ENCODE peak calls at places on chromosomes 12 and 14, in nine cellular contexts. Z, M, W, K, A, V, Y, B and P are unnamed samples.

GRCh38 chr14:21882226-21882625 is 208.6 kb upstream of the OR4E1 start:
- DNase-seq in M (no peak), A (no peak), W (no peak), B (no peak), V (no peak), K (no peak), Y (no peak), Z (no peak), P (no peak)

GRCh38 chr14:37453985-37454384 is 141.1 kb downstream of the FOXA1 start:
- DNase-seq in B (no peak), K (no peak), Y (no peak), Z (no peak), M (no peak), A (no peak), V (no peak), W (no peak), P (no peak)

GRCh38 chr14:34113051-34113511 is 162.2 kb upstream of the EGLN3 start:
- DNase-seq in M (no peak), A (no peak), B (peak), K (peak), Z (no peak), W (no peak), V (no peak), Y (no peak), P (no peak)

GRCh38 chr12:102848832-102849231 is 68.2 kb downstream of the PAH start:
- DNase-seq in Z (no peak), B (no peak), V (no peak), Y (peak), A (no peak), W (no peak), M (no peak), K (no peak), P (no peak)

GRCh38 chr12:106219043-106219442 is 28.8 kb downstream of the CKAP4 start:
- DNase-seq in B (no peak), A (no peak), V (no peak), W (no peak), Y (no peak), K (no peak), Z (no peak), M (no peak), P (no peak)

GRCh38 chr14:60643443-60644402 is 5.6 kb downstream of the SIX1 start:
- DNase-seq in B (no peak), Z (no peak), K (peak), Y (no peak), M (no peak), A (no peak), W (no peak), V (no peak), P (no peak)

GRCh38 chr12:79420146-79420618 is 270.6 kb downstream of the PAWR start:
- DNase-seq in W (no peak), B (peak), V (no peak), Y (no peak), Z (peak), A (no peak), M (no peak), K (peak), P (no peak)

GRCh38 chr12:47886471-47887240 is 18.1 kb downstream of the VDR start:
- DNase-seq in Z (no peak), A (no peak), W (no peak), B (no peak), Y (no peak), M (no peak), K (peak), V (no peak), P (no peak)

GRCh38 chr14:100375273-100375962 is 52.3 kb downstream of the SLC25A47 start:
- DNase-seq in V (peak), Z (peak), B (peak), M (peak), K (peak), A (peak), W (peak), Y (peak), P (peak)

GRCh38 chr12:106228320-106228710 is 19.5 kb downstream of the CKAP4 start:
- DNase-seq in A (no peak), Y (no peak), W (no peak), Z (no peak), K (no peak), B (no peak), M (no peak), V (no peak), P (no peak)

GRCh38 chr12:75613981-75614380 is 102.6 kb upstream of the KRR1 start:
- DNase-seq in M (no peak), W (no peak), B (no peak), Y (no peak), Z (no peak), K (no peak), V (no peak), A (no peak), P (no peak)

GRCh38 chr14:69882086-69882864 is 3.1 kb downstream of the SMOC1 start:
- DNase-seq in B (no peak), V (no peak), A (no peak), Z (no peak), K (no peak), Y (no peak), M (no peak), W (no peak), P (no peak)

GRCh38 chr12:88310069-88310468 is 168.0 kb downstream of the TMTC3 start:
- DNase-seq in Z (no peak), K (peak), Y (no peak), M (peak), V (no peak), B (no peak), A (no peak), W (no peak), P (no peak)

GRCh38 chr14:105086833-105087307 is 21.6 kb upstream of the GPR132 start:
- DNase-seq in B (peak), Z (peak), V (no peak), W (peak), A (peak), M (no peak), Y (peak), K (peak), P (peak)

GRCh38 chr14:91303091-91303923 is 58.8 kb upstream of the GPR68 start:
- DNase-seq in A (peak), Y (peak), W (peak), B (no peak), K (no peak), Z (peak), M (no peak), V (peak), P (peak)

GRCh38 chr14:75283884-75284563 is 5.4 kb downstream of the FOS start:
- DNase-seq in Z (no peak), Y (no peak), W (no peak), M (no peak), A (peak), K (peak), B (no peak), V (no peak), P (peak)

GRCh38 chr12:74401966-74402365 is 135.7 kb upstream of the ATXN7L3B start:
- DNase-seq in A (no peak), B (no peak), W (no peak), Y (no peak), K (no peak), M (no peak), V (no peak), Z (no peak), P (no peak)

GRCh38 chr14:91892918-91893527 is 25.7 kb upstream of the TC2N start:
- DNase-seq in V (peak), B (no peak), K (no peak), Y (peak), A (peak), M (no peak), W (no peak), Z (peak), P (peak)

GRCh38 chr12:102423447-102423846 is 56.9 kb downstream of the IGF1 start:
- DNase-seq in M (no peak), Y (no peak), K (peak), B (no peak), V (no peak), W (no peak), Z (no peak), A (no peak), P (peak)

GRCh38 chr14:99736600-99737371 is 52.7 kb downstream of the CYP46A1 start:
- DNase-seq in B (no peak), V (no peak), Z (no peak), Y (no peak), A (no peak), M (no peak), K (no peak), W (no peak), P (no peak)

GRCh38 chr12:2288471-2288870 is 235.7 kb downstream of the CACNA1C start:
- DNase-seq in B (no peak), A (no peak), Z (no peak), Y (no peak), V (no peak), K (no peak), M (no peak), W (no peak), P (no peak)

GRCh38 chr12:89992668-89993401 is 284.2 kb upstream of the ATP2B1 start:
- DNase-seq in Z (no peak), W (no peak), B (no peak), Y (no peak), A (no peak), K (no peak), M (no peak), V (no peak), P (no peak)

GRCh38 chr14:74937171-74937570 is 14.1 kb upstream of the RPS6KL1 start:
- DNase-seq in A (no peak), M (no peak), B (no peak), V (no peak), Z (no peak), W (no peak), Y (no peak), K (no peak), P (no peak)

GRCh38 chr12:42283739-42284138 is 42.2 kb downstream of the ZCRB1 start:
- DNase-seq in K (no peak), W (no peak), M (no peak), Y (no peak), V (no peak), B (no peak), Z (no peak), A (no peak), P (peak)

GRCh38 chr12:57609091-57609780 is 2.0 kb upstream of the ARHGEF25 start:
- DNase-seq in Z (no peak), B (no peak), W (no peak), Y (peak), M (no peak), V (no peak), K (no peak), A (no peak), P (no peak)

GRCh38 chr14:69773571-69774276 is 6.8 kb downstream of the SRSF5 start:
- DNase-seq in M (no peak), K (no peak), W (no peak), Y (no peak), B (no peak), A (no peak), V (no peak), Z (peak), P (no peak)

GRCh38 chr14:34911209-34912150 is 36.3 kb upstream of the BAZ1A start:
- DNase-seq in V (no peak), Y (no peak), B (no peak), K (peak), M (no peak), A (no peak), Z (no peak), W (no peak), P (no peak)

GRCh38 chr12:55722948-55723347 is 2.8 kb downstream of the RDH5 start:
- DNase-seq in W (no peak), M (no peak), B (no peak), K (no peak), A (no peak), Y (no peak), Z (no peak), V (no peak), P (no peak)

GRCh38 chr14:92425101-92425500 is 88.5 kb upstream of the RIN3 start:
- DNase-seq in Z (no peak), Y (no peak), M (no peak), A (no peak), W (no peak), B (no peak), V (no peak), K (peak), P (no peak)

GRCh38 chr12:51377099-51377984 is 13.9 kb downstream of the GALNT6 start:
- DNase-seq in V (no peak), W (no peak), Y (no peak), M (no peak), Z (no peak), A (no peak), K (no peak), B (no peak), P (no peak)

GRCh38 chr12:120079352-120080042 is 37.1 kb downstream of the RAB35 start:
- DNase-seq in M (no peak), A (peak), Y (no peak), Z (no peak), K (no peak), W (no peak), B (no peak), V (no peak), P (no peak)

GRCh38 chr12:13247596-13247995 is 51.1 kb downstream of the EMP1 start:
- DNase-seq in A (no peak), V (no peak), Y (no peak), Z (no peak), W (no peak), K (no peak), M (no peak), B (no peak), P (no peak)

GRCh38 chr14:68824517-68825347 is 31.9 kb upstream of the ZFP36L1 start:
- DNase-seq in M (peak), B (peak), Y (peak), W (no peak), A (peak), K (peak), V (peak), Z (peak), P (peak)